ENCODE peak calls at places on chromosomes 6 and 20, in seven cellular contexts. L, S, B, W, I, A and Y are unnamed samples.

GRCh38 chr6:132683543-132683942 is 24.6 kb upstream of the TAAR1 start:
- DNase-seq in S (no peak), B (peak; percentile 74), L (no peak), A (peak; percentile 10), W (no peak), I (no peak), Y (no peak)

GRCh38 chr6:168089186-168090063 is 10.4 kb upstream of the FRMD1 start:
- DNase-seq in A (no peak), L (no peak), S (no peak), I (no peak), W (no peak), B (no peak), Y (no peak)

GRCh38 chr20:23393999-23394775 is 27.1 kb downstream of the NAPB start:
- DNase-seq in I (no peak), W (no peak), B (peak; percentile 37), S (no peak), L (no peak), A (no peak), Y (no peak)

GRCh38 chr6:25623065-25623464 is 28.9 kb upstream of the SCGN start:
- DNase-seq in W (no peak), A (no peak), I (no peak), L (peak; percentile 58), S (no peak), B (no peak), Y (no peak)

GRCh38 chr6:4225207-4225872 is 90.0 kb upstream of the ECI2 start:
- DNase-seq in S (no peak), B (peak; percentile 64), W (peak; percentile 37), L (no peak), I (no peak), A (peak; percentile 27), Y (no peak)

GRCh38 chr6:157563611-157564284 is 182.8 kb downstream of the ZDHHC14 start:
- DNase-seq in I (no peak), L (no peak), S (no peak), W (no peak), A (no peak), B (no peak), Y (no peak)

GRCh38 chr6:114430534-114431124 is 87.8 kb upstream of the HS3ST5 start:
- DNase-seq in L (no peak), A (peak; percentile 2), W (no peak), B (no peak), I (no peak), S (no peak), Y (no peak)

GRCh38 chr6:7673063-7673536 is 52.8 kb upstream of the BMP6 start:
- DNase-seq in I (peak; percentile 20), L (peak; percentile 10), B (peak; percentile 5), S (peak; percentile 67), W (peak; percentile 20), A (no peak), Y (peak; percentile 32)

GRCh38 chr6:26103770-26104456 is 16.7 kb downstream of the HFE start:
- DNase-seq in S (peak; percentile 89), A (peak; percentile 96), W (peak; percentile 91), I (peak; percentile 90), L (peak; percentile 94), B (peak; percentile 95), Y (peak; percentile 89)

GRCh38 chr6:143689852-143690251 is 12.1 kb downstream of the PHACTR2 start:
- DNase-seq in I (no peak), W (no peak), S (no peak), B (no peak), L (no peak), A (no peak), Y (no peak)

GRCh38 chr6:21885532-21886089 is 292.1 kb downstream of the SOX4 start:
- DNase-seq in W (peak; percentile 18), L (peak; percentile 20), I (peak; percentile 25), A (no peak), B (peak; percentile 85), S (peak; percentile 24), Y (peak; percentile 60)

GRCh38 chr20:33667245-33668086 is 723 bp downstream of the ACTL10 start:
- DNase-seq in A (no peak), W (no peak), S (no peak), L (peak; percentile 71), B (peak; percentile 54), I (peak; percentile 46), Y (peak; percentile 79)

GRCh38 chr6:116695398-116695797 is 14.4 kb downstream of the KPNA5 start:
- DNase-seq in I (no peak), L (no peak), S (no peak), B (no peak), W (no peak), A (no peak), Y (no peak)

DNA sequence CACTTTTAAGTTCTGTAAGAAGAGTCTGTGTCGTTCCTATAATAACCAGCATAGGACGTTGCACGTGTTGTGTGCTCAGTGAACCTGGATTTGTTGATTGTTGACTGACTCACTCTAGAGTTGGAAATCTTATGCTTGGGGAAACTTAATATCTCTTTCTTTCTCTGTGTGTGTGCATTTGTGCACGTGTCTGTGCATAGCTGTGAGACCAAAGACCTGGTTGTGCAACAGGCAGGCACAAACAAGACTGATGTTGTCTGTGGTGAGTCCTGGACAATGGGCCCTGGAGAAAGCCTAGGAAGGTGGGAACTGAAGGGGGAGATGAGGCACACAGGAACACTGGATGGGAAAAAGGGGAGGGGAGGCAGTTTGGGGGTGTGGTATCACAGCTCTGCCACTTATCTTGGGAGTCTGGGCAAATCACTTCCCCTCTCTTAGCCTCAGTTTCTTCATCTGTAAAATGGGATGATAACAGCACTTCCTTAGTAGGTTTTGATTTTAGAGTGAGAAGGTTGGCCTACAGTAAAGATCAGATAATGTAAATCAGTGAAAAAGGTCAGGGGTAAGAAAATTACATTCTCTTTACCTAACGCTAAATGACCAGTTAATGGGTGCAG is 8.4 kb downstream of the CD40 start:
- DNase-seq in L (no peak), A (peak; percentile 74), S (no peak), W (no peak), B (no peak), I (no peak), Y (no peak)
- TF ChIP-seq POLR2A in L (no peak), A (no peak), S (no peak), W (no peak), B (no peak), I (no peak), Y (no peak)

GRCh38 chr6:161353208-161353613 is 79.3 kb upstream of the AGPAT4 start:
- DNase-seq in A (peak; percentile 46), W (no peak), S (no peak), L (no peak), I (no peak), B (no peak), Y (no peak)
- TF ChIP-seq CTCF in A (peak; percentile 61), W (no peak), S (peak; percentile 30), L (peak; percentile 23), I (peak; percentile 11), B (no peak), Y (no peak)

DNA sequence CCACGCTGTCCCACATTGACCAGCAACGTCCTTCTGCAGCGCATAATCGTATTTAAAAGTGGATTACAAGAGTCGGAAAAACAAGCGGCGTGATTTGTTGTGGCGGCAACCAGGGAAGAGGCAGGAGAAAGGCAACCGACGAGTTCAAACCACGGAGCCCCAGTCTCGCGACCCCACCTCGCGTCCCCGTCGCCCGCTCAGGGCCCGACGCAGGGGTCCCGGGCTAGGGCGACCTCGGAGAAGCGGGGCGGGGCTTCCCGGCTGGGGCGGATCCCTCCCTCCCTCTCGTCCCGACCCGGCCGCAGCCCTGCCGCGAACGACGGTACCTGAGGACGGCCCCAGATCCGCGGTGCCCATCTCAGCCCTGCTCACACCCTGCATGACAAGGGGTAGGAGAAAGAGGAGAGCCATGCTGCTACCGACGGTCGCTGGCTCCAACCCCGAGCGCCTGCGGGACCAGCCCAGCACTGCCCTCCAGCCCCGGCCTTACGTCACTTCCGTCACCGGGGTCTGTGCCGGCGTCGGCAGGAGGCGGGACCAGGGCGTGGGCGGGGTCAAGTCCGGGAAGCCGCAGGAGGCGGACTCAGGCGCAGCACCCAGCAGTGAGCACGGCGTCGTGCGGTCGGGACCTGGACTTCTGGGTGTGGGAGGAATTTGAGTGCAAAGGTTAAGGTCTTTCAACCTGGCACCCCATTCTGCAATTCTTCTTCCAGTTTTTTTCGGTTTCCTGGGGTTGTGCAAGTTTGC is at the start of gene IFNGR1:
- DNase-seq in L (peak; percentile 98), I (peak; percentile 99), B (peak; percentile 86), A (peak; percentile 98), W (peak; percentile 98), S (peak; percentile 95), Y (peak; percentile 98)
- TF ChIP-seq POLR2A in L (peak; percentile 95), I (peak; percentile 89), B (peak; percentile 86), A (peak; percentile 97), W (peak; percentile 92), S (peak; percentile 92), Y (peak; percentile 96)

GRCh38 chr6:38773338-38773737 is 58.2 kb downstream of the DNAH8 start:
- DNase-seq in A (peak; percentile 19), B (no peak), I (no peak), S (no peak), L (no peak), W (peak; percentile 29), Y (no peak)
- TF ChIP-seq CTCF in A (peak; percentile 57), B (no peak), I (no peak), S (no peak), L (peak; percentile 12), W (no peak), Y (peak; percentile 17)